ENCODE peak calls at places on chromosomes 6 and 20, in seven cellular contexts. One of them, this sample, is unnamed.

GRCh38 chr6:151128764-151129370 is 110.9 kb upstream of the AKAP12 start:
- DNase-seq in transverse colon: no peak
- DNase-seq in fibroblast of the aortic adventitia: no peak
- DNase-seq in A549: no peak
- DNase-seq in uterus: no peak
- DNase-seq in left ventricle myocardium inferior: no peak
- DNase-seq in tibial artery: no peak
- DNase-seq in this sample: no peak

GRCh38 chr6:13303668-13304017 is 24.7 kb downstream of the TBC1D7 start:
- DNase-seq in transverse colon: peak
- DNase-seq in fibroblast of the aortic adventitia: peak
- DNase-seq in A549: no peak
- DNase-seq in uterus: peak
- DNase-seq in left ventricle myocardium inferior: peak
- DNase-seq in tibial artery: peak
- DNase-seq in this sample: no peak

GRCh38 chr20:40489886-40490285 is 199.2 kb downstream of the MAFB start:
- DNase-seq in transverse colon: no peak
- DNase-seq in fibroblast of the aortic adventitia: peak
- DNase-seq in A549: no peak
- DNase-seq in uterus: no peak
- DNase-seq in left ventricle myocardium inferior: no peak
- DNase-seq in tibial artery: no peak
- DNase-seq in this sample: peak

GRCh38 chr6:44527191-44527960 is 139.9 kb downstream of the CDC5L start:
- DNase-seq in transverse colon: no peak
- DNase-seq in fibroblast of the aortic adventitia: no peak
- DNase-seq in A549: no peak
- DNase-seq in uterus: no peak
- DNase-seq in left ventricle myocardium inferior: no peak
- DNase-seq in tibial artery: no peak
- DNase-seq in this sample: no peak

GRCh38 chr6:145051661-145052060 is 683.7 kb downstream of the EPM2A start:
- DNase-seq in transverse colon: no peak
- DNase-seq in fibroblast of the aortic adventitia: peak
- DNase-seq in A549: no peak
- DNase-seq in uterus: no peak
- DNase-seq in left ventricle myocardium inferior: no peak
- DNase-seq in tibial artery: no peak
- DNase-seq in this sample: no peak

GRCh38 chr6:28425942-28426541 is 17.2 kb downstream of the ZSCAN23 start:
- DNase-seq in transverse colon: no peak
- DNase-seq in fibroblast of the aortic adventitia: no peak
- DNase-seq in A549: no peak
- DNase-seq in uterus: no peak
- DNase-seq in left ventricle myocardium inferior: no peak
- DNase-seq in tibial artery: no peak
- DNase-seq in this sample: no peak

GRCh38 chr6:68458447-68458846 is 176.6 kb upstream of the ADGRB3 start:
- DNase-seq in transverse colon: no peak
- DNase-seq in fibroblast of the aortic adventitia: no peak
- DNase-seq in A549: no peak
- DNase-seq in uterus: no peak
- DNase-seq in left ventricle myocardium inferior: no peak
- DNase-seq in tibial artery: no peak
- DNase-seq in this sample: no peak

GRCh38 chr6:106820412-106820852 is 154.1 kb downstream of the CD24 start:
- DNase-seq in transverse colon: no peak
- DNase-seq in fibroblast of the aortic adventitia: peak
- DNase-seq in A549: peak
- DNase-seq in uterus: no peak
- DNase-seq in left ventricle myocardium inferior: no peak
- DNase-seq in tibial artery: no peak
- DNase-seq in this sample: peak

GRCh38 chr20:20892328-20892727 is 179.9 kb upstream of the RALGAPA2 start:
- DNase-seq in transverse colon: no peak
- DNase-seq in fibroblast of the aortic adventitia: no peak
- DNase-seq in A549: no peak
- DNase-seq in uterus: no peak
- DNase-seq in left ventricle myocardium inferior: no peak
- DNase-seq in tibial artery: no peak
- DNase-seq in this sample: no peak

GRCh38 chr6:152273002-152273401 is 364.2 kb downstream of the SYNE1 start:
- DNase-seq in transverse colon: peak
- DNase-seq in fibroblast of the aortic adventitia: peak
- DNase-seq in A549: no peak
- DNase-seq in uterus: peak
- DNase-seq in left ventricle myocardium inferior: no peak
- DNase-seq in tibial artery: peak
- DNase-seq in this sample: no peak

GRCh38 chr20:51749674-51750036 is 18.5 kb downstream of the ATP9A start:
- DNase-seq in transverse colon: no peak
- DNase-seq in fibroblast of the aortic adventitia: peak
- DNase-seq in A549: no peak
- DNase-seq in uterus: no peak
- DNase-seq in left ventricle myocardium inferior: no peak
- DNase-seq in tibial artery: peak
- DNase-seq in this sample: no peak

GRCh38 chr20:31906001-31906400 is 35.6 kb downstream of the TTLL9 start:
- DNase-seq in transverse colon: no peak
- DNase-seq in fibroblast of the aortic adventitia: no peak
- DNase-seq in A549: no peak
- DNase-seq in uterus: no peak
- DNase-seq in left ventricle myocardium inferior: no peak
- DNase-seq in tibial artery: no peak
- DNase-seq in this sample: no peak

GRCh38 chr6:100001915-100002388 is 7.9 kb upstream of the MCHR2 start:
- DNase-seq in transverse colon: peak
- DNase-seq in fibroblast of the aortic adventitia: peak
- DNase-seq in A549: peak
- DNase-seq in uterus: no peak
- DNase-seq in left ventricle myocardium inferior: no peak
- DNase-seq in tibial artery: peak
- DNase-seq in this sample: peak

GRCh38 chr20:8132632-8133587 is 844 bp downstream of the PLCB1 start:
- DNase-seq in transverse colon: peak
- DNase-seq in fibroblast of the aortic adventitia: peak
- DNase-seq in A549: no peak
- DNase-seq in uterus: peak
- DNase-seq in left ventricle myocardium inferior: peak
- DNase-seq in tibial artery: peak
- DNase-seq in this sample: no peak

GRCh38 chr6:121856296-121856695 is 420.9 kb downstream of the GJA1 start:
- DNase-seq in transverse colon: no peak
- DNase-seq in fibroblast of the aortic adventitia: peak
- DNase-seq in A549: no peak
- DNase-seq in uterus: no peak
- DNase-seq in left ventricle myocardium inferior: no peak
- DNase-seq in tibial artery: no peak
- DNase-seq in this sample: no peak

GRCh38 chr6:48087448-48087847 is 23.5 kb downstream of the PTCHD4 start:
- DNase-seq in transverse colon: no peak
- DNase-seq in fibroblast of the aortic adventitia: peak
- DNase-seq in A549: no peak
- DNase-seq in uterus: no peak
- DNase-seq in left ventricle myocardium inferior: no peak
- DNase-seq in tibial artery: no peak
- DNase-seq in this sample: no peak

GRCh38 chr6:149062653-149063348 is 254.7 kb upstream of the TAB2 start:
- DNase-seq in transverse colon: no peak
- DNase-seq in fibroblast of the aortic adventitia: no peak
- DNase-seq in A549: no peak
- DNase-seq in uterus: no peak
- DNase-seq in left ventricle myocardium inferior: no peak
- DNase-seq in tibial artery: no peak
- DNase-seq in this sample: no peak

GRCh38 chr20:38920851-38921250 is 5.4 kb upstream of the FAM83D start:
- DNase-seq in transverse colon: no peak
- DNase-seq in fibroblast of the aortic adventitia: no peak
- DNase-seq in A549: no peak
- DNase-seq in uterus: no peak
- DNase-seq in left ventricle myocardium inferior: no peak
- DNase-seq in tibial artery: no peak
- DNase-seq in this sample: no peak

GRCh38 chr6:111691345-111692225 is 85.9 kb upstream of the TRAF3IP2 start:
- DNase-seq in transverse colon: peak
- DNase-seq in fibroblast of the aortic adventitia: peak
- DNase-seq in A549: no peak
- DNase-seq in uterus: peak
- DNase-seq in left ventricle myocardium inferior: no peak
- DNase-seq in tibial artery: no peak
- DNase-seq in this sample: no peak

GRCh38 chr6:158257425-158257759 is 54.9 kb upstream of the TULP4 start:
- DNase-seq in transverse colon: no peak
- DNase-seq in fibroblast of the aortic adventitia: no peak
- DNase-seq in A549: no peak
- DNase-seq in uterus: no peak
- DNase-seq in left ventricle myocardium inferior: no peak
- DNase-seq in tibial artery: no peak
- DNase-seq in this sample: no peak

GRCh38 chr6:117270121-117270959 is 5.0 kb downstream of the VGLL2 start:
- DNase-seq in transverse colon: no peak
- DNase-seq in fibroblast of the aortic adventitia: no peak
- DNase-seq in A549: no peak
- DNase-seq in uterus: no peak
- DNase-seq in left ventricle myocardium inferior: no peak
- DNase-seq in tibial artery: no peak
- DNase-seq in this sample: no peak

GRCh38 chr6:130191376-130191702 is 31.4 kb downstream of the SAMD3 start:
- DNase-seq in transverse colon: no peak
- DNase-seq in fibroblast of the aortic adventitia: no peak
- DNase-seq in A549: no peak
- DNase-seq in uterus: no peak
- DNase-seq in left ventricle myocardium inferior: no peak
- DNase-seq in tibial artery: no peak
- DNase-seq in this sample: no peak

DNA sequence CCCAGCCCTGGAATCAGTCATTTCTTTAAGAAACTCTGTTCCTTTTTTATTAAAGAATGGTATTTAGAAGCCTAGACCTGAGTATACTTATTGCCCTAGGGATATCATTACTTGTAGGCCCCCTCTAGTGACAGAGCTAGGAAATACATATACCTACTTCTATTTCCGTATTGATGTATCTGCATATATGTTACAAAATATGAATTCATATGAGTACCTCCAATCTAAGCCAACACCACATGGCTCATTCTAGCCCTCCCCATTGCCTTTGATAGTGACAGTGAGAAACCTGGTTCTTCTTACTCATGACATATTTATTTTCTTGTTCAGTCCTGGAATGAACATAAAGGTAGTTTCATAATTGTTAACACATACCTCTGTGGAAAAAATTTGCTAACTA is 137.2 kb downstream of the FARS2 start:
- DNase-seq in transverse colon: no peak
- DNase-seq in fibroblast of the aortic adventitia: peak
- DNase-seq in A549: peak
- DNase-seq in uterus: no peak
- DNase-seq in left ventricle myocardium inferior: no peak
- DNase-seq in tibial artery: no peak
- DNase-seq in this sample: no peak
- TF ChIP-seq CTCF in transverse colon: peak
- TF ChIP-seq CTCF in fibroblast of the aortic adventitia: peak
- TF ChIP-seq CTCF in A549: peak
- TF ChIP-seq CTCF in uterus: no peak
- TF ChIP-seq CTCF in left ventricle myocardium inferior: peak
- TF ChIP-seq CTCF in tibial artery: no peak
- TF ChIP-seq CTCF in this sample: no peak

GRCh38 chr20:6282642-6283041 is 159.8 kb upstream of the FERMT1 start:
- DNase-seq in transverse colon: no peak
- DNase-seq in fibroblast of the aortic adventitia: no peak
- DNase-seq in A549: no peak
- DNase-seq in uterus: no peak
- DNase-seq in left ventricle myocardium inferior: no peak
- DNase-seq in tibial artery: no peak
- DNase-seq in this sample: no peak
- TF ChIP-seq CTCF in transverse colon: no peak
- TF ChIP-seq CTCF in fibroblast of the aortic adventitia: no peak
- TF ChIP-seq CTCF in A549: no peak
- TF ChIP-seq CTCF in uterus: no peak
- TF ChIP-seq CTCF in left ventricle myocardium inferior: no peak
- TF ChIP-seq CTCF in tibial artery: no peak
- TF ChIP-seq CTCF in this sample: no peak

GRCh38 chr20:63861981-63862901 is 943 bp downstream of the ABHD16B start:
- DNase-seq in transverse colon: no peak
- DNase-seq in fibroblast of the aortic adventitia: no peak
- DNase-seq in A549: no peak
- DNase-seq in uterus: no peak
- DNase-seq in left ventricle myocardium inferior: no peak
- DNase-seq in tibial artery: no peak
- DNase-seq in this sample: no peak

GRCh38 chr20:63864978-63865640 is at the start of gene TPD52L2:
- DNase-seq in transverse colon: peak
- DNase-seq in fibroblast of the aortic adventitia: peak
- DNase-seq in A549: peak
- DNase-seq in uterus: peak
- DNase-seq in left ventricle myocardium inferior: peak
- DNase-seq in tibial artery: peak
- DNase-seq in this sample: peak

GRCh38 chr20:63863021-63863797 is 1.9 kb upstream of the TPD52L2 start:
- DNase-seq in transverse colon: no peak
- DNase-seq in fibroblast of the aortic adventitia: no peak
- DNase-seq in A549: no peak
- DNase-seq in uterus: no peak
- DNase-seq in left ventricle myocardium inferior: no peak
- DNase-seq in tibial artery: no peak
- DNase-seq in this sample: no peak

GRCh38 chr20:63863798-63864544 is 1.1 kb upstream of the TPD52L2 start:
- DNase-seq in transverse colon: peak
- DNase-seq in fibroblast of the aortic adventitia: peak
- DNase-seq in A549: peak
- DNase-seq in uterus: peak
- DNase-seq in left ventricle myocardium inferior: peak
- DNase-seq in tibial artery: peak
- DNase-seq in this sample: peak

DNA sequence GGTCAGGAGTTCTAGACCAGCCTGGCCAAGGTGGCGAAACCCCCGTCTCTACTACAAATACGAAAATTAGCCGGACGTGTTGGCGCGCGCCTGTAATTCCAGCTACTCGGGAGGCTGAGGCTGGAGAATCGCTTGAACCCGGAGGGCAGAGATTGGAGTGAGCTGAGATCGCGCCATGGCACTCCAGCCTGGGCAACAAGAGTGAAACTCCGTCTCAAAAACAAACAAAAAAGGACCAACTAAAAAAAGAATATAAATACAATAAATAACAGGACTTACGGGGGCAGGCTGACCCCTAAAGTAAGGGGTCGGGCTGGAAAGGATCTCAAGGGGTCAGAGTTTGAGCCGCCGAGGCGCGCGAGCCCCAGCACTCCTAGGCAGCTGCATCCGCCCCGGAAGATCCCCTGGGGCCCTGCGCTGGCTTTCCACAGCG is 509 bp upstream of the TPD52L2 start:
- DNase-seq in transverse colon: no peak
- DNase-seq in fibroblast of the aortic adventitia: no peak
- DNase-seq in A549: no peak
- DNase-seq in uterus: no peak
- DNase-seq in left ventricle myocardium inferior: no peak
- DNase-seq in tibial artery: no peak
- DNase-seq in this sample: no peak
- TF ChIP-seq CTCF in transverse colon: no peak
- TF ChIP-seq CTCF in fibroblast of the aortic adventitia: no peak
- TF ChIP-seq CTCF in A549: no peak
- TF ChIP-seq CTCF in uterus: no peak
- TF ChIP-seq CTCF in left ventricle myocardium inferior: no peak
- TF ChIP-seq CTCF in tibial artery: no peak
- TF ChIP-seq CTCF in this sample: no peak

GRCh38 chr6:45942953-45943352 is 72.7 kb downstream of the CLIC5 start:
- DNase-seq in transverse colon: no peak
- DNase-seq in fibroblast of the aortic adventitia: no peak
- DNase-seq in A549: no peak
- DNase-seq in uterus: no peak
- DNase-seq in left ventricle myocardium inferior: no peak
- DNase-seq in tibial artery: no peak
- DNase-seq in this sample: no peak
- TF ChIP-seq CTCF in transverse colon: no peak
- TF ChIP-seq CTCF in fibroblast of the aortic adventitia: no peak
- TF ChIP-seq CTCF in A549: no peak
- TF ChIP-seq CTCF in uterus: no peak
- TF ChIP-seq CTCF in left ventricle myocardium inferior: no peak
- TF ChIP-seq CTCF in tibial artery: no peak
- TF ChIP-seq CTCF in this sample: no peak

This sample was measured in Calu3.